ENCODE peak calls at places on chromosome 1, in five cellular contexts. A is IMR-90, X is NB4, I is neural progenitor cell, L is GM12865. O is an unnamed sample.

GRCh38 chr1:244601336-244601735 is 51.6 kb upstream of the DESI2 start:
- DNase-seq in A (no peak), X (no peak), I (no peak), L (no peak), O (no peak)

GRCh38 chr1:163170975-163171676 is 31.6 kb downstream of the RGS5 start:
- DNase-seq in A (peak), X (no peak), I (no peak), L (no peak), O (no peak)

GRCh38 chr1:228030451-228031201 is 23.8 kb downstream of the WNT3A start:
- DNase-seq in A (no peak), X (no peak), I (no peak), L (no peak), O (no peak)

GRCh38 chr1:241990040-241990439 is 8.9 kb downstream of the MAP1LC3C start:
- DNase-seq in A (peak), X (no peak), I (no peak), L (no peak), O (no peak)

GRCh38 chr1:172654535-172654934 is 4.4 kb upstream of the FASLG start:
- DNase-seq in A (peak), X (no peak), I (no peak), L (peak), O (no peak)

GRCh38 chr1:92486251-92487077 is at the start of gene GFI1:
- DNase-seq in A (no peak), X (peak), I (peak), L (peak), O (no peak)

GRCh38 chr1:89987170-89987819 is 7.6 kb upstream of the ZNF326 start:
- DNase-seq in A (peak), X (peak), I (peak), L (peak), O (peak)

GRCh38 chr1:5424802-5425201 is 567.4 kb downstream of the NPHP4 start:
- DNase-seq in A (no peak), X (no peak), I (peak), L (no peak), O (no peak)

GRCh38 chr1:21280011-21280471 is 10.2 kb downstream of the ECE1 start:
- DNase-seq in A (no peak), X (peak), I (no peak), L (no peak), O (no peak)

GRCh38 chr1:237864338-237865244 is 26.1 kb downstream of the ZP4 start:
- DNase-seq in A (no peak), X (peak), I (peak), L (peak), O (no peak)

GRCh38 chr1:201792534-201793305 is 36.2 kb upstream of the IPO9 start:
- DNase-seq in A (peak), X (peak), I (peak), L (peak), O (peak)

GRCh38 chr1:184222561-184223157 is 164.2 kb upstream of the C1orf21 start:
- DNase-seq in A (peak), X (peak), I (peak), L (peak), O (no peak)

GRCh38 chr1:28751315-28752056 is 14.7 kb downstream of the YTHDF2 start:
- DNase-seq in A (peak), X (no peak), I (no peak), L (no peak), O (no peak)

GRCh38 chr1:60575326-60575874 is 501.8 kb upstream of the C1orf87 start:
- DNase-seq in A (no peak), X (peak), I (no peak), L (no peak), O (no peak)

GRCh38 chr1:39845569-39846566 is 37.4 kb downstream of the TRIT1 start:
- DNase-seq in A (peak), X (peak), I (no peak), L (peak), O (peak)

GRCh38 chr1:56758135-56758534 is 61.1 kb downstream of the FYB2 start:
- DNase-seq in A (no peak), X (no peak), I (peak), L (peak), O (no peak)

GRCh38 chr1:94398356-94398755 is 19.8 kb upstream of the ABCD3 start:
- DNase-seq in A (peak), X (no peak), I (no peak), L (no peak), O (no peak)

GRCh38 chr1:246888522-246888921 is 43.2 kb downstream of the AHCTF1 start:
- DNase-seq in A (no peak), X (no peak), I (no peak), L (no peak), O (no peak)

GRCh38 chr1:167107456-167107855 is 13.6 kb downstream of the STYXL2 start:
- DNase-seq in A (no peak), X (no peak), I (no peak), L (no peak), O (no peak)

GRCh38 chr1:54407201-54407956 is 1.2 kb upstream of the SSBP3 start:
- DNase-seq in A (peak), X (peak), I (peak), L (peak), O (peak)

GRCh38 chr1:44693159-44693558 is 18.6 kb downstream of the ARMH1 start:
- DNase-seq in A (no peak), X (no peak), I (no peak), L (peak), O (no peak)

GRCh38 chr1:79633456-79633855 is 626.9 kb upstream of the ADGRL4 start:
- DNase-seq in A (peak), X (no peak), I (no peak), L (no peak), O (no peak)

GRCh38 chr1:151131832-151132675 is 14.4 kb downstream of the SEMA6C start:
- DNase-seq in A (no peak), X (no peak), I (peak), L (no peak), O (no peak)

GRCh38 chr1:206839857-206840256 is 25.6 kb upstream of the IL20 start:
- DNase-seq in A (peak), X (no peak), I (no peak), L (no peak), O (no peak)

GRCh38 chr1:206469411-206469932 is 804 bp upstream of the IKBKE start:
- DNase-seq in A (no peak), X (no peak), I (no peak), L (peak), O (no peak)

GRCh38 chr1:65528104-65528503 is 107.6 kb downstream of the LEPR start:
- DNase-seq in A (no peak), X (no peak), I (no peak), L (no peak), O (no peak)
- H3K4me3 ChIP-seq in A (no peak), X (no peak), I (no peak), L (no peak), O (no peak)

GRCh38 chr1:214603819-214604252 is 841 bp downstream of the CENPF start:
- DNase-seq in A (no peak), X (peak), I (peak), L (peak), O (no peak)

GRCh38 chr1:214604543-214604942 is 1.5 kb downstream of the CENPF start:
- DNase-seq in A (peak), X (no peak), I (no peak), L (no peak), O (no peak)

GRCh38 chr1:214602764-214603657 is at the start of gene CENPF:
- DNase-seq in A (peak), X (peak), I (peak), L (peak), O (peak)
- TF ChIP-seq CTCF in A (peak), X (no peak), I (peak), L (peak), O (no peak)

DNA sequence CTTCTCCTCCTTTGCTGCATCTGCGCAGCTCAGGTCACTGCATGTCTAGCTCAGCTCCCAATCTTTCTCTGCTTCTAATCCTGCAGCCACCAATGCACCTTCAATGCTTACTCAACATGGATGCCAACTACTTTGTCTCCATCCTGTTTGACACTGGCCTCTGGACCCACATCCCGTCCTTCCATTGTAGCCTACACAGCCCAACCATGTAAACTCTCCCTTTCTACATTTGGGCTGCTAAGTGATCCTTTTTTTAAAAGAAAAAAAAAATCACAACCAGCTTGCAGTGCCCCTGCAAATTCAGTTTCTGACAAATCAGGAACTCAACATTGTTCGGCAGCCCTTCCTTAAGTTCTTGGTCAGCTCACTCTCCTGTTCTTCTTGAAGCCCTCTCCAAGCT is 9.4 kb upstream of the CRABP2 start:
- DNase-seq in A (no peak), X (no peak), I (no peak), L (no peak), O (no peak)
- H3K4me3 ChIP-seq in A (no peak), X (no peak), I (no peak), L (no peak), O (no peak)

GRCh38 chr1:204080163-204080903 is 7.4 kb downstream of the SOX13 start:
- DNase-seq in A (peak), X (peak), I (peak), L (no peak), O (no peak)
- TF ChIP-seq CTCF in A (no peak), X (no peak), I (no peak), L (no peak), O (no peak)

DNA sequence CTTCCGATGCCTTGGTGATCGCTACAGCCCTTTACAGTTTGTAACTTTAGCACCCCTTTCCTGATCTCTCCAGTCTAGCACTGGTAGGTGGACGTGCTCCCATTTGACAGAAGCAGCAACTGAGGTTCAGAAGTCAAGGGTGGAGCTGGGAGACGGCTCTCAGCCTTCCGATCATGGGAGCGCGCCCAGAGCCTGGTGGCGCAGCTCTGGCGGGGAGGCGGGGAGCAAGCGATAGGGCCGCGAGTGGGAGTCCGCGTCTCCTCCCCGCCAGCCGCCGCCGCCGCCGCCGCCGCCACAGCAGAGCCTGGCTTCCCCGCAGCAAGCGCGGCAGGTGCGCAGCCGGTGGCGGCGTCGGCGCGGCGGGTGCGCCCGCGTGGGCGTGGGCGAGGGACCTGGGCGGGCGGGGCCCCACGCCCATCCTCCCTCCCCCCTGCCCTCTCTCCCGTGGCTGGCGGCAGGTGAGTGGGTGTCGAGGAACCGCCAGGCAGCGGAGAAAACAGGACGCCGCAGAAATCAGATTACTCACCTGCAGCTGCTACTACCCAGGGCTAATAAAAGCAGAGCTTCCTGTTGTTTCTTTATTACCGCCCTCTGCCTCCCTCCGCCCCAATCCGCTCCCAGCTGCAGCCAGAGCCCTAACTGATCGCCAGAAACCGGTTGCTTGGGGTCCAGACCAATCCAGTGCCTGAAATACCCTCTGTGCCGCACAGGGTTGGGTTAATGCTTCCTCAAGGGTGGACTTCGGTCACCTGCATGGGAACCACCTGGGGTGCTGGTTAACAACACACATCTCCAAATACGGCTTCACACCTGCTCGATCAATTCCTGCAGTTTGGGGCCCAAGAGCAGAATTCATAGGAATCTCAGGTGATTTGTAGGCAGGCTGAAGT is 60.2 kb upstream of the ID3 start:
- DNase-seq in A (peak), X (no peak), I (peak), L (peak), O (peak)
- H3K4me3 ChIP-seq in A (peak), X (no peak), I (peak), L (peak), O (peak)

GRCh38 chr1:209607102-209607794 is 23.7 kb downstream of the CAMK1G start:
- DNase-seq in A (peak), X (no peak), I (no peak), L (peak), O (peak)
- TF ChIP-seq CTCF in A (no peak), X (no peak), I (no peak), L (no peak), O (no peak)

DNA sequence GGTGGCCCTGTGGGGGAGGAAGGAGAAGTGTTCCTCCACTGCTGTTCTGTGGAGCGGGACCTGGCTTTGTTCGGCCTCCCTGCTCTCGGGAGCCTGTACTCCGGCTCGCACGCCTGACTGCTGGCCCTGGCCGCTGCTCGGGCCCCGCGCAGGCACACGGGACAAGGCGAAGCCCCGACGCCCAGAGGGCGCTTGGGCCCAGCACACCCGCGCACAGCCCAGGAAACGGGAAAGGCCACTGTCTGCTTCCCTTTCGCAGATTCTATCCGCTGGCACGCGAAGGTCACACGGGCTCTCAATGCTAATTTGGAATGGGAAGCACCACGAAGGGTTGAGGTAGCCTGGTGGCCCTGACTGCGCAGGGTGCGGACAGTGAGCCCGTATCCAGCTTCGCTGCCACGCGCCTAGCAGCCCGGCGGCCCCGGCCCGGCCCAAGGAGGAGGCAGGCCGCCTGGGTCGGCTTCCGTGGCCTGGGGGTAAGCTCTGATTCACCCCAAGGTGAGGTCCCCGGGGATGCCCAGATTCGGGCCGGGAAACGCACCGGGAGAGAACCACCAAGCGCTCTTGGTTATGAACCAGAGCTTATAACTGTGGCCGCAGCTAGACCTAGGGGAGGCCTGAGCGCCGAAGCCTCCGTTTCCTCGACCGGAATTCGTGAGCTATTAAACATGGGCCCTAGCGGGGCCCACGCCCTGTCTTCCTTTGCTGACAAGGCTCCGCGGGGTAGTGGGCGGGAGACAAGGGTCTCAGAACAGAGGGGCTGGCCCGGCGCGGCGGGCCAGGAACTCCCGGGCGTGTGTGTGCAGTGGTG is 19.7 kb upstream of the TBX15 start:
- DNase-seq in A (no peak), X (no peak), I (peak), L (no peak), O (no peak)
- H3K4me3 ChIP-seq in A (no peak), X (no peak), I (peak), L (no peak), O (no peak)

GRCh38 chr1:1615256-1616044 is at the start of gene MIB2:
- DNase-seq in A (peak), X (peak), I (peak), L (peak), O (peak)
- TF ChIP-seq CTCF in A (no peak), X (no peak), I (no peak), L (no peak), O (no peak)

DNA sequence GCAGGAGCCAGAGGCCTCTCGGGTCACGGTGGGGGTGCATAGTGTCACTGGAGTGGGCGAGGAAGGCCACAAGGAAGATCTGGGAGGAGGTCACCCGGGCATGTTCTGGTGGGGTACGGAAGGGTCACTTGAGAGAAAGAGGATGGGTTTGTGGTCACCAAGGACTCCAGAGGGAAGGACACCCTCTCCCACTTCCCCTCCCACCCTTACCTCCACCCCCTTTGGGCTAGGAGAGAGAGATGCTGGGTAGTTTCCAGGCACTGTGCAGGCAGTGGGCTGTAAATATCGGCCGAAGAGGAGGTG is 703 bp downstream of the AMIGO1 start:
- DNase-seq in A (no peak), X (no peak), I (no peak), L (no peak), O (no peak)
- H3K4me3 ChIP-seq in A (peak), X (peak), I (peak), L (peak), O (peak)

O was measured in GM12864.